ENCODE peak calls at places on chromosomes 12 and 14, in seven cellular contexts. S, V, J, X, F, M and I are unnamed samples.
A peak's percentile ranks its signal among the peaks of the same experiment; 100 is the strongest.

GRCh38 chr12:29783773-29784666 is at the start of gene TMTC1:
- DNase-seq in X (peak; percentile 64), F (peak; percentile 27), J (no peak), S (peak; percentile 40), M (no peak), V (peak; percentile 81), I (peak; percentile 69)

GRCh38 chr14:103872492-103873113 is 25.2 kb upstream of the PPP1R13B start:
- DNase-seq in F (no peak), S (no peak), X (no peak), J (no peak), V (no peak), M (no peak), I (no peak)

GRCh38 chr14:74574092-74574438 is 38.0 kb downstream of the LTBP2 start:
- DNase-seq in F (no peak), V (no peak), X (no peak), M (no peak), J (no peak), S (no peak), I (no peak)

GRCh38 chr12:6963016-6963731 is 7.3 kb downstream of the PHB2 start:
- DNase-seq in J (no peak), S (no peak), V (no peak), X (peak; percentile 87), M (no peak), F (no peak), I (no peak)

GRCh38 chr14:104247336-104248202 is 109.2 kb downstream of the KIF26A start:
- DNase-seq in J (no peak), X (peak; percentile 24), M (no peak), V (no peak), F (no peak), S (no peak), I (no peak)

GRCh38 chr14:63677891-63678379 is 36.3 kb upstream of the WDR89 start:
- DNase-seq in X (no peak), M (peak; percentile 69), F (no peak), S (no peak), V (no peak), J (no peak), I (no peak)

GRCh38 chr12:66025477-66025876 is 105.1 kb downstream of the LLPH start:
- DNase-seq in M (no peak), X (no peak), J (no peak), S (no peak), F (no peak), V (no peak), I (no peak)

GRCh38 chr12:96520767-96521166 is 31.4 kb downstream of the CFAP54 start:
- DNase-seq in J (no peak), F (no peak), S (no peak), M (no peak), V (no peak), X (no peak), I (no peak)

GRCh38 chr14:63761356-63762117 is 33.7 kb upstream of the SGPP1 start:
- DNase-seq in M (no peak), F (no peak), V (no peak), S (no peak), J (no peak), X (no peak), I (no peak)

GRCh38 chr14:104752338-104752734 is 611 bp upstream of the SIVA1 start:
- DNase-seq in M (no peak), J (peak; percentile 100), X (no peak), F (peak; percentile 95), S (no peak), V (no peak), I (no peak)

GRCh38 chr12:93772003-93772402 is 94.8 kb downstream of the CRADD start:
- DNase-seq in J (no peak), F (no peak), V (no peak), M (no peak), S (no peak), X (no peak), I (no peak)

GRCh38 chr12:2439332-2440100 is 355.3 kb upstream of the FKBP4 start:
- DNase-seq in F (no peak), J (no peak), M (no peak), S (no peak), X (no peak), V (no peak), I (no peak)

GRCh38 chr14:85308531-85309300 is 221.2 kb upstream of the FLRT2 start:
- DNase-seq in J (no peak), S (no peak), F (no peak), X (no peak), M (no peak), V (peak; percentile 67), I (peak; percentile 16)

GRCh38 chr12:122064780-122065588 is 13.6 kb upstream of the MLXIP start:
- DNase-seq in S (no peak), F (no peak), M (peak; percentile 91), J (no peak), V (peak; percentile 77), X (peak; percentile 53), I (peak; percentile 30)

GRCh38 chr12:129276408-129277042 is 423.2 kb downstream of the GLT1D1 start:
- DNase-seq in F (no peak), X (no peak), V (no peak), J (no peak), S (no peak), M (no peak), I (no peak)

GRCh38 chr14:103207038-103207403 is 83.8 kb downstream of the TNFAIP2 start:
- DNase-seq in M (no peak), F (no peak), V (peak; percentile 50), J (no peak), X (peak; percentile 79), S (peak; percentile 76), I (no peak)

GRCh38 chr14:58849609-58850008 is 211.8 kb downstream of the DACT1 start:
- DNase-seq in V (no peak), F (no peak), X (no peak), M (no peak), S (no peak), J (no peak), I (no peak)

GRCh38 chr14:99599440-99599839 is 4.6 kb downstream of the CCDC85C start:
- DNase-seq in F (no peak), X (no peak), M (no peak), S (no peak), V (no peak), J (no peak), I (no peak)

GRCh38 chr12:95790025-95790911 is at the start of gene NTN4:
- DNase-seq in F (peak; percentile 33), X (peak; percentile 54), M (no peak), V (peak; percentile 73), S (peak; percentile 15), J (no peak), I (peak; percentile 36)

GRCh38 chr14:67644428-67644827 is 24.7 kb downstream of the ARG2 start:
- DNase-seq in V (no peak), S (no peak), J (no peak), M (no peak), F (no peak), X (no peak), I (no peak)

GRCh38 chr14:72049462-72049861 is 117.2 kb downstream of the RGS6 start:
- DNase-seq in F (no peak), X (no peak), M (no peak), J (no peak), V (no peak), S (no peak), I (no peak)

GRCh38 chr12:127711108-127711507 is 555.9 kb upstream of the TMEM132C start:
- DNase-seq in F (no peak), S (no peak), M (no peak), X (no peak), J (no peak), V (no peak), I (peak; percentile 17)

GRCh38 chr14:50335389-50335788 is 23.3 kb downstream of the DMAC2L start:
- DNase-seq in F (no peak), S (peak; percentile 48), X (no peak), J (no peak), M (no peak), V (peak; percentile 47), I (peak; percentile 52)
- TF ChIP-seq CTCF in F (no peak), S (peak; percentile 40), X (no peak), J (no peak), M (peak; percentile 15), V (no peak), I (peak; percentile 39)

DNA sequence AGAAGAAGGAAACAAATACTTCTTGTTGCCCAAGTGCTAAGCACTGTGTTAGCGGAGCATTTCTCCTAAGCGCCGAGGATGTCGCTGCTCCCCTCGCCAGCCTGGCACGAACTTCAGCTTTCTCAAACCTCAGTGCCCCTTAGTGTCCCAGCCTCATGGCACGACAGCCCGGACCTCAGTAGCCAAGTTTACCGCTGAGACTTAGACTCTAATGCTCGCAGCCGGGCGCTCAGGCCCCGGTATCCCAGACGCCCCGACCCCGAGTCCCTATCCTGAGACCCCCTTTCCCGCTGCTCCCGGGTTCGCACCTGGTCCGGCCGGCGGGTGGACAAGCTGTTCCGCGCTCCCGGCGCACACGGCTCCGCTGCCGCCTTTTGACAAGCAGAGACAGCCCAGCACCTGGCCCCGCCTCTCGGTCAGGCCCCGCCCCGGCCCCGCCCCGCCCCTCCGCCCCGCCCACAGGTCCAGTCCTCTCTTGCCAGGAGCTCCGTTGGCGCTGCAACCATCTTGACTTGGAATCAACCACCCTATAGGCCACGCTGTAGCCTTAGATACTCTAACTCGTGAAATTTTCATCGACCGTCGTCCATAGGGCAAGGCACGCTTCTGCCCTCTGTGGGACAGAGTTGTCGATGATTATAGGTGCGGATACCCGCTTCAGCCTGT is at the start of gene VDR:
- DNase-seq in S (peak; percentile 42), X (peak; percentile 86), F (peak; percentile 89), J (no peak), M (peak; percentile 65), V (peak; percentile 67), I (peak; percentile 43)
- TF ChIP-seq CTCF in S (no peak), X (no peak), F (no peak), J (no peak), M (peak; percentile 39), V (no peak), I (no peak)

DNA sequence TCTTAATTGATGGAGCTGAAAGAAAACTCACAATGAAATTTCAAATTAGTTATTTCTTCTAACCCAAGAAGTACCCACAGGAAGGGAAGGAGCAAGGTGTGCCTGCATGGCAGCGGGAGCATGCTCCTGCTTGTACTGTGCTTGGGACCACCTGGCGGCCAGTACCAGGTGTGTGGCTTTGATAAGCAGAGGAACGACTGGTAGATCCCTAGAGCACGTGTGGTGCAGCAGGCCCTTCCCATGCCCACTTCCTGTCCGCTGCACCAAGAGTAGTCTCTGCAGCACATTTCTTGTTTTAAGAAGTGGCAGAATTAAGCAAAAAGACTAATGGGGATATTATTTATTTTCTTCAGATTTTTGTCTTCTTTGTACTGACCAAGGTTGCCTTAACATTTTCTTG is 122.3 kb upstream of the ATF1 start:
- DNase-seq in S (no peak), J (no peak), V (no peak), X (no peak), M (no peak), F (no peak), I (no peak)
- TF ChIP-seq CTCF in S (no peak), J (no peak), V (no peak), X (no peak), M (no peak), F (no peak), I (no peak)

DNA sequence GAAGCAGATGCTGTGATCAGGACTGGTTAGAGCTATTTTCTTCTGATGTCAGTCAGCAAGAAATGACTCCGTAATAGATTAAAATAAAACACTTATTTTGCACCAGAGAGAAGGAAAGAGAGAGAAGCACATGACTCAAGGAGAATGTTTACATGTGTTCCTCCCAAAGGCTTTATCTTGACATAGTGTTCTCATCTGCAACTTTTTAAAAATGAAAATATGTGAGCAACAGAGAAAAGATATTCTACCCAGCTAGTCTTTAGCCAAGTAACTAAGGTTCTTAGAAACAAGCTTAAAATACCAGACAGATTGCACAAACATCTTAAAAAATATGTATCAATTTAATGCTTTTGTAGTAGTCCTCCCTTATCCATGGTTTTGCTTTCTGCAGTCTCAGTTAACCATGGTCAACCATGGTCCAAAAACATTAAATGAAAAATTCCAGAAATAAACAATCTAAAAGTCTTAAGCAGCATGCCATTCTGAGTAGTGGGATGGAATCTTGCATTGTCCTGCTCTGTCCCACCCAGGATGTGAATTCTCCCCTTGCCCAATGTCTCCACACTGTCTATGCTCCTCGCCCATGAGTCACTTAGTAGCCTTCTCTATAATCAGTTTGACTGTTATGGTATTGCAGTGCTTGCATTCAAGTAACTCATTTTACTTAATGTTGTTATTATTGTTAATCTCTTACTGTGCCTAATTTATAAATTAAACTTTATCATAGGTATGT is 9.9 kb downstream of the SERPINA10 start:
- DNase-seq in F (no peak), J (no peak), X (no peak), M (no peak), V (no peak), S (no peak), I (no peak)
- TF ChIP-seq CTCF in F (no peak), J (no peak), X (no peak), M (no peak), V (no peak), S (no peak), I (no peak)